ENCODE peak calls at places on chromosomes 2 and 18, in six cellular contexts. H is IMR-90, B is K562, R is prostate gland, F is GM23338, W is left lung. G is an unnamed sample.

GRCh38 chr2:81263989-81264388 is 959.4 kb upstream of the LRRTM1 start:
- DNase-seq in H (no peak), B (no peak), R (no peak), F (no peak), W (no peak), G (no peak)

GRCh38 chr2:120105360-120105759 is 92.5 kb downstream of the EPB41L5 start:
- DNase-seq in H (peak; percentile 13), B (no peak), R (no peak), F (no peak), W (no peak), G (no peak)

GRCh38 chr2:109128048-109128465 is 948 bp upstream of the SH3RF3 start:
- DNase-seq in H (peak; percentile 91), B (peak; percentile 57), R (peak; percentile 58), F (peak; percentile 92), W (peak; percentile 82), G (peak; percentile 77)

GRCh38 chr2:208407667-208408066 is 1.1 kb downstream of the PTH2R start:
- DNase-seq in H (peak; percentile 2), B (peak; percentile 27), R (no peak), F (peak; percentile 69), W (no peak), G (no peak)

GRCh38 chr2:144937899-144938298 is 418.0 kb upstream of the ZEB2 start:
- DNase-seq in H (no peak), B (no peak), R (no peak), F (no peak), W (no peak), G (peak; percentile 47)

GRCh38 chr2:203583696-203584095 is 48.6 kb upstream of the RAPH1 start:
- DNase-seq in H (peak; percentile 76), B (no peak), R (no peak), F (no peak), W (no peak), G (no peak)

GRCh38 chr2:239660390-239661228 is 259.8 kb upstream of the HDAC4 start:
- DNase-seq in H (no peak), B (no peak), R (no peak), F (no peak), W (no peak), G (peak; percentile 60)

GRCh38 chr2:96775160-96775559 is 14.5 kb downstream of the CNNM4 start:
- DNase-seq in H (peak; percentile 66), B (no peak), R (no peak), F (no peak), W (no peak), G (no peak)

GRCh38 chr18:31211047-31211446 is 48.4 kb upstream of the DSC1 start:
- DNase-seq in H (no peak), B (no peak), R (no peak), F (no peak), W (no peak), G (no peak)

GRCh38 chr2:234029150-234029733 is 21.3 kb upstream of the SPP2 start:
- DNase-seq in H (peak; percentile 13), B (no peak), R (no peak), F (no peak), W (no peak), G (no peak)

GRCh38 chr18:69000366-69000765 is 202.5 kb downstream of the CCDC102B start:
- DNase-seq in H (peak; percentile 23), B (no peak), R (no peak), F (no peak), W (no peak), G (no peak)

GRCh38 chr2:11680181-11680900 is 10.3 kb upstream of the NTSR2 start:
- DNase-seq in H (peak; percentile 61), B (no peak), R (no peak), F (no peak), W (no peak), G (no peak)

GRCh38 chr2:179096090-179096489 is 46.2 kb upstream of the CCDC141 start:
- DNase-seq in H (no peak), B (no peak), R (no peak), F (no peak), W (no peak), G (no peak)

GRCh38 chr2:76478636-76479035 is 767.9 kb upstream of the GCFC2 start:
- DNase-seq in H (no peak), B (no peak), R (no peak), F (no peak), W (no peak), G (no peak)

GRCh38 chr2:221818569-221818968 is 246.5 kb upstream of the EPHA4 start:
- DNase-seq in H (no peak), B (no peak), R (no peak), F (peak; percentile 8), W (no peak), G (no peak)

GRCh38 chr2:8992643-8993042 is 10.8 kb downstream of the MBOAT2 start:
- DNase-seq in H (no peak), B (no peak), R (no peak), F (no peak), W (no peak), G (no peak)

GRCh38 chr2:230266654-230267053 is 41.1 kb downstream of the SP140 start:
- DNase-seq in H (peak; percentile 1), B (no peak), R (no peak), F (no peak), W (no peak), G (no peak)

GRCh38 chr18:9876867-9877654 is 8.7 kb upstream of the TXNDC2 start:
- DNase-seq in H (peak; percentile 97), B (peak; percentile 84), R (no peak), F (peak; percentile 27), W (no peak), G (peak; percentile 72)

GRCh38 chr2:31475692-31476091 is 61.1 kb upstream of the XDH start:
- DNase-seq in H (peak; percentile 76), B (no peak), R (no peak), F (no peak), W (no peak), G (no peak)

GRCh38 chr18:1296237-1296636 is 391.6 kb downstream of the ADCYAP1 start:
- DNase-seq in H (no peak), B (no peak), R (no peak), F (peak; percentile 21), W (no peak), G (no peak)

GRCh38 chr18:62877448-62878221 is 162.3 kb downstream of the PHLPP1 start:
- DNase-seq in H (peak; percentile 65), B (no peak), R (no peak), F (peak; percentile 97), W (no peak), G (no peak)

GRCh38 chr2:216485745-216486144 is 12.9 kb upstream of the RPL37A start:
- DNase-seq in H (no peak), B (no peak), R (no peak), F (no peak), W (no peak), G (no peak)

GRCh38 chr2:230684222-230685164 is 28.1 kb upstream of the CAB39 start:
- DNase-seq in H (peak; percentile 79), B (no peak), R (no peak), F (no peak), W (no peak), G (no peak)

GRCh38 chr2:232876978-232877441 is 6.9 kb downstream of the SNORC start:
- DNase-seq in H (no peak), B (no peak), R (no peak), F (no peak), W (no peak), G (peak; percentile 50)

GRCh38 chr18:7417742-7418141 is 149.4 kb upstream of the PTPRM start:
- DNase-seq in H (no peak), B (no peak), R (no peak), F (no peak), W (no peak), G (no peak)

GRCh38 chr2:144659731-144660275 is 139.9 kb upstream of the ZEB2 start:
- DNase-seq in H (peak; percentile 88), B (peak; percentile 60), R (no peak), F (no peak), W (peak; percentile 76), G (peak; percentile 42)

GRCh38 chr2:86249843-86250402 is 50.7 kb downstream of the MRPL35 start:
- DNase-seq in H (no peak), B (peak; percentile 24), R (no peak), F (no peak), W (no peak), G (no peak)

GRCh38 chr18:39166776-39167175 is 1601.2 kb upstream of the CELF4 start:
- DNase-seq in H (no peak), B (no peak), R (no peak), F (no peak), W (no peak), G (no peak)

GRCh38 chr18:39167990-39168389 is 1602.4 kb upstream of the CELF4 start:
- DNase-seq in H (no peak), B (no peak), R (no peak), F (peak; percentile 44), W (no peak), G (no peak)

GRCh38 chr18:39162013-39162412 is 1596.4 kb upstream of the CELF4 start:
- DNase-seq in H (no peak), B (no peak), R (no peak), F (peak; percentile 37), W (no peak), G (no peak)
- TF ChIP-seq CTCF in H (no peak), B (no peak), R (no peak), F (peak; percentile 62), W (no peak), G (no peak)

DNA sequence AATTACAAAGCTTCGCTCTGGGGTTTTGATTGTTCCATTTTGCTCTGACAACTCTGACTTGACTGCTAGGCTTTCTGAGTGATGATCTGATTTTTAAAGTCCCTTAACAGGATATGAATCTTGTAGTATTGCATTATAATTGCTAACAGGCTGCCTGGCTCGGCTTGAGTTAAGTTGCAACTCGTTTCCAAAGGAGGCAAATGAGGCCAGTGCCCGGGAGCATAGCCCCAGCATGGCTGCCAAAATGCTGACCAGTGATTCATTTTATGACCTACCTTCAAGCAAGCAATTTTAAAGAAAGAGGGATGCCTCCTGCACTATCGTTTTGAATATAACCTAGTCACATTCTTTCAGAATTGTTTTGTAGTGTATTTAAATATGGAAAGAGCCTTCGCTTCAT is 135.4 kb downstream of the COL6A3 start:
- DNase-seq in H (peak; percentile 73), B (no peak), R (no peak), F (no peak), W (no peak), G (peak; percentile 91)
- H3K4me1 ChIP-seq in H (peaks cover 32% of the 10 kb centered on the region), B (no peaks in the 10 kb centered on the region), R (no peaks in the 10 kb centered on the region), F (no peaks in the 10 kb centered on the region), W (peaks cover 11% of the 10 kb centered on the region), G (peaks cover 19% of the 10 kb centered on the region)

DNA sequence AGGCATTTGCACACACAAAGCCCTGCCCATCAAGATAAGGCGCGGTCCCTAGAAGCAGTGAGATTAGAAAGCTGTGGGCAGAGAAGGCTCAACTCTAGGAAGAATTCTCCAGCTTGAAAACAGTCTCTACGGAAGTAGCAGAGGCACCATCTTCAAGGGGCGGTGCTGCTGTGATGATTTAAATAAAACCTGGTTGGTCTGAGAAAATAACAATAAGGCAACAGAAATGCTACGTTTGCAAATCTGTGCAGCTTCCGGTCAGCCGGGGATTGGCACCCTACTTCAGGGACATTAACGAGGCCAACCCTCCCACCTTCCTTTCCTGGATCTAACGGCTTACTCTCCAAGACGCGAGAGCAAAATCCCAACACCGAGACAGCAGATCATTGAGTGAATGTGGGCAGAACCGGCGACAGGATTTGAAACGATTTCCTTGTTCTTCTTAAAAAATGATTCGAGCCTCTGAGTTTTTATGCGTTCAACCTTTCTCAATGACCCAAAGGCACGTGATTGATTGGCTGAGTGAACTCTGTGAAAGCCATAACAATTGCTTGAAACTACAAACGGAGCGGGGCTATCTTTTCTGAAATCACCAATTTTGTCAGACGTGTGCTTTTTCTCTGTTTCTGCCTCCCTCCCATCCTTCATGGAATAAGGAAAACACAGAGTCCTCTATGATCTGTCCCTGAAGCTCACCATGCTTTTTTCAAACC is 93.7 kb upstream of the ZNF516 start:
- DNase-seq in H (no peak), B (no peak), R (no peak), F (peak; percentile 27), W (no peak), G (no peak)
- H3K4me3 ChIP-seq in H (peak overlapping the region; percentile 18), B (no peak overlapping the region), R (peak overlapping the region; percentile 8), F (peak overlapping the region; percentile 10), W (peak overlapping the region; percentile 20), G (peak overlapping the region; percentile 7)

GRCh38 chr2:28606986-28607441 is 111.2 kb downstream of the PLB1 start:
- DNase-seq in H (peak; percentile 44), B (peak; percentile 20), R (no peak), F (peak; percentile 44), W (no peak), G (no peak)
- TF ChIP-seq CTCF in H (peak; percentile 35), B (peak; percentile 62), R (no peak), F (peak; percentile 76), W (no peak), G (no peak)